ENCODE peak calls at places on chromosomes 7 and 10, in four cellular contexts. B, E, Z and U are unnamed samples.
A peak's percentile ranks its signal among the peaks of the same experiment; 100 is the strongest.

GRCh38 chr7:151725844-151726770 is 150.8 kb downstream of the PRKAG2 start:
- DNase-seq in B (no peak), E (no peak), Z (no peak), U (no peak)

GRCh38 chr7:5296627-5297226 is 14.0 kb downstream of the SLC29A4 start:
- DNase-seq in B (peak; percentile 1), E (no peak), Z (peak; percentile 92), U (peak; percentile 32)

GRCh38 chr10:110783509-110784103 is 88.1 kb upstream of the PDCD4 start:
- DNase-seq in B (no peak), E (no peak), Z (no peak), U (no peak)

GRCh38 chr7:122965306-122965705 is 30.2 kb downstream of the TAS2R16 start:
- DNase-seq in B (no peak), E (no peak), Z (no peak), U (peak; percentile 25)

GRCh38 chr7:127938588-127938987 is 92.6 kb downstream of the LRRC4 start:
- DNase-seq in B (no peak), E (no peak), Z (no peak), U (no peak)

GRCh38 chr7:30925117-30925516 is 13.5 kb downstream of the AQP1 start:
- DNase-seq in B (no peak), E (no peak), Z (no peak), U (no peak)

GRCh38 chr10:98264378-98265065 is 3.5 kb downstream of the LOXL4 start:
- DNase-seq in B (no peak), E (no peak), Z (no peak), U (no peak)

GRCh38 chr7:157425761-157426160 is 89.0 kb downstream of the DNAJB6 start:
- DNase-seq in B (no peak), E (no peak), Z (no peak), U (no peak)

GRCh38 chr10:94299417-94299816 is 63.3 kb downstream of the NOC3L start:
- DNase-seq in B (no peak), E (peak; percentile 15), Z (peak; percentile 62), U (no peak)

GRCh38 chr7:117667456-117667855 is 187.6 kb downstream of the CFTR start:
- DNase-seq in B (no peak), E (no peak), Z (no peak), U (no peak)

GRCh38 chr7:6276911-6277408 is 4.5 kb upstream of the CYTH3 start:
- DNase-seq in B (no peak), E (no peak), Z (no peak), U (no peak)

GRCh38 chr10:48287417-48288391 is 13.2 kb upstream of the FRMPD2 start:
- DNase-seq in B (peak; percentile 87), E (no peak), Z (no peak), U (no peak)

GRCh38 chr7:31111109-31111451 is 59.0 kb downstream of the ADCYAP1R1 start:
- DNase-seq in B (no peak), E (no peak), Z (no peak), U (no peak)

GRCh38 chr10:101828734-101829551 is 10.7 kb upstream of the OGA start:
- DNase-seq in B (no peak), E (no peak), Z (peak; percentile 6), U (no peak)

GRCh38 chr10:79422178-79422892 is 23.1 kb downstream of the ZCCHC24 start:
- DNase-seq in B (no peak), E (no peak), Z (no peak), U (no peak)

GRCh38 chr7:134996097-134996550 is 9.8 kb downstream of the AGBL3 start:
- DNase-seq in B (peak; percentile 96), E (no peak), Z (no peak), U (no peak)

GRCh38 chr10:14608381-14609001 is 166.2 kb downstream of the FAM107B start:
- DNase-seq in B (no peak), E (peak; percentile 68), Z (no peak), U (no peak)

GRCh38 chr10:73225518-73225917 is 21.5 kb downstream of the DNAJC9 start:
- DNase-seq in B (no peak), E (no peak), Z (no peak), U (no peak)

GRCh38 chr7:155959894-155960293 is 147.6 kb upstream of the SHH start:
- DNase-seq in B (no peak), E (no peak), Z (no peak), U (no peak)

GRCh38 chr7:158814637-158815036 is 14.7 kb downstream of the ESYT2 start:
- DNase-seq in B (no peak), E (no peak), Z (peak; percentile 25), U (no peak)

GRCh38 chr7:117076426-117076943 is 123.2 kb downstream of the ST7 start:
- DNase-seq in B (no peak), E (peak; percentile 3), Z (no peak), U (no peak)

GRCh38 chr7:50226669-50227068 is 77.8 kb upstream of the IKZF1 start:
- DNase-seq in B (no peak), E (no peak), Z (peak; percentile 18), U (no peak)

GRCh38 chr10:12483996-12484944 is 134.9 kb downstream of the CAMK1D start:
- DNase-seq in B (no peak), E (no peak), Z (no peak), U (no peak)

GRCh38 chr7:50022451-50022850 is 70.6 kb downstream of the ZPBP start:
- DNase-seq in B (no peak), E (no peak), Z (no peak), U (no peak)

GRCh38 chr7:138064856-138065357 is 11.4 kb upstream of the AKR1D1 start:
- DNase-seq in B (no peak), E (peak; percentile 68), Z (no peak), U (no peak)

GRCh38 chr7:2956526-2957368 is 86.9 kb downstream of the CARD11 start:
- DNase-seq in B (no peak), E (no peak), Z (peak; percentile 82), U (no peak)

GRCh38 chr7:120226188-120226587 is 46.8 kb upstream of the KCND2 start:
- DNase-seq in B (no peak), E (no peak), Z (no peak), U (no peak)

GRCh38 chr10:99785646-99786045 is 3.2 kb downstream of the ABCC2 start:
- DNase-seq in B (no peak), E (no peak), Z (no peak), U (no peak)

GRCh38 chr7:157768198-157768597 is 431.4 kb downstream of the DNAJB6 start:
- DNase-seq in B (no peak), E (no peak), Z (no peak), U (no peak)

GRCh38 chr7:31690892-31691291 is 3.9 kb downstream of the PPP1R17 start:
- DNase-seq in B (no peak), E (no peak), Z (no peak), U (no peak)

GRCh38 chr10:10361486-10361885 is 656.2 kb upstream of the CELF2 start:
- DNase-seq in B (no peak), E (no peak), Z (no peak), U (no peak)

GRCh38 chr10:31739759-31740158 is 188.9 kb downstream of the ARHGAP12 start:
- DNase-seq in B (no peak), E (no peak), Z (no peak), U (no peak)

GRCh38 chr7:5533821-5534367 is 110.3 kb upstream of the TNRC18 start:
- DNase-seq in B (no peak), E (peak; percentile 73), Z (no peak), U (no peak)

GRCh38 chr10:131211965-131212619 is 99.4 kb downstream of the TCERG1L start:
- DNase-seq in B (no peak), E (no peak), Z (no peak), U (no peak)

GRCh38 chr10:98339790-98340189 is 71.8 kb upstream of the LOXL4 start:
- DNase-seq in B (peak; percentile 94), E (no peak), Z (no peak), U (no peak)

GRCh38 chr7:1663857-1664651 is 6.0 kb upstream of the ELFN1 start:
- DNase-seq in B (no peak), E (no peak), Z (peak; percentile 7), U (no peak)
- TF ChIP-seq FOXM1 in B (no peak), E (no peak), Z (no peak), U (no peak)

DNA sequence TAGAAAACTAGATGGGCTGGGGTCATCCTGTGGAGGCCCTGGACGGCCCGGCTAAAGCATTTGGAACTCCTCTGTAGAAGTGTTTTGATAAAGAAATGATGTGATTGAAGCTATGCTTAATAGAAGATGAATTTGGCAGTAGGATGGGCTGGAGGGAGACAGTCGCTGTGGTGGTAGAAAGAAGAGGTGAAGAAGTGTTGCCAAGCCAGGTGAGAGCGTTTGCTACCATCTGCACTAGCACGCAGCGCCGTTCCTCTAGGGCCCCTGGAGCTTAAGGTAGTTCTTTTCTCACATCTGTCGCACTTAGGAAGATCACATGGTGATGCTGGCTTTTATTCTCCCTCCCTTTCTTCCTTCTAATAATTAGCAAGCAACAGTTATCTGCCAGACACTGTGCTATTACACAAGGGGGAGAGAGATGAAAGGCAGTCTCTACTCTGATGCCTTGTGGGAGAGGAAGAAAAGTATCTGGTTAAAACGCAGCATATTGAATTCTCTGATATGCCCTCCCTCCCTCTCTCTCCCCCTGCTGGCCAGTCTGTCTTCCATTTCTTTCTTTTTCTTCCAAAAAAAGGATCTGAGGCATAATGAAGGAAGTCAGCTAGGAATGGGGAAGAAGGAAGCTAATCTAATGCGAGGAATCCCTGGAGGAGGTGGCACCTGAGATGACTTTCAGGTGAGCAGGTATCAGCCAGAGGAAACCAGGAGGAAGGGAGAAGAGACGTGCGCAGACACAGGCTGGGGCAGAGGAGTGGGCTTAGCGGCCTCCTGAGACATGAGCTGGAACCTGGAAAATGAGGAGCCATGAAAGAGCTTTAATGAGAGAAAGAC is 162.3 kb upstream of the KLF14 start:
- DNase-seq in B (no peak), E (no peak), Z (peak; percentile 43), U (no peak)
- TF ChIP-seq FOXK2 in B (no peak), E (no peak), Z (no peak), U (no peak)

GRCh38 chr10:33064706-33065105 is 106.7 kb upstream of the ITGB1 start:
- DNase-seq in B (no peak), E (no peak), Z (no peak), U (no peak)

GRCh38 chr10:33066558-33067236 is 108.7 kb upstream of the ITGB1 start:
- DNase-seq in B (no peak), E (no peak), Z (peak; percentile 47), U (no peak)

GRCh38 chr10:33067917-33068316 is 109.9 kb upstream of the ITGB1 start:
- DNase-seq in B (no peak), E (no peak), Z (no peak), U (no peak)

GRCh38 chr10:33067481-33067880 is 109.5 kb upstream of the ITGB1 start:
- DNase-seq in B (no peak), E (no peak), Z (no peak), U (no peak)

GRCh38 chr10:33065111-33065510 is 107.1 kb upstream of the ITGB1 start:
- DNase-seq in B (no peak), E (no peak), Z (no peak), U (no peak)
- TF ChIP-seq FOXM1 in B (no peak), E (no peak), Z (no peak), U (no peak)

DNA sequence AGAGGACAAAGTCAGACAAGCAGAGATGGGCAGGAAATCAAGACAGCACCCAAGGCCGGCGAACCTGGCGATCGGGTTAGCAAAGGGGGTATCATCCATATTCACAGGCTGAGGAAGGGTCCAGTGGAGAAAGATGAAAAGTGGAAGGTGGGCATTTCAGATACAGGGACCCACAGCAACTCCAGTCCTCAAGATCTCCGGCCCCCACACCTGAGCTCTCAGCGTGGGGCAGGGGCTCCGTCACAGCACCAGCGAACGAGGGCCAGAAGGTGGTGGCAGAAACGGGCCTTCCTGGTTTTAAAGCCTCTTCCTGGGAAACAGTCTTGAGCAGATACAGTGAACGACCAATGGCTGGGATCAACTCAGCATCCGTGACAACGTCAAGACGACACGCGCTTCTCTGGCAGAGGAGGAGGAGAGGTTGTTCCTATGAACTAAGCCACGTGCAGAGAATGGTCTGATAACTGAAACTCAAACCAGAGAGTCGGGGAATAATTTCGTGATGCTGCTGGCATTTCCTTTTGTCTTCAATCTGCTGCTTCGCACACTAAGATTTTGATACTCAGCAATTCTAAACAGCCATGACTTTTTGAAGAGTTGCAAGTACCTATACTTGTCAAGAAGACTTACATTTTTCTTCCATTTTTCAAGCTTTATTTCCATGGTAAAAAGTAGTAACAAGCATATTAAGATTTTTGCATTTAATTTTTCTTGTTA is 219.8 kb downstream of the ZMYND11 start:
- DNase-seq in B (no peak), E (no peak), Z (no peak), U (no peak)
- TF ChIP-seq FOXK2 in B (no peak), E (no peak), Z (no peak), U (no peak)